ENCODE peak calls at places on chromosomes 16 and 17, in seven cellular contexts. L, I, Z, U, E, J and N are unnamed samples. For H3K27me3, the result is how much of the 10 kb centered on the place peaks cover.

GRCh38 chr17:39939031-39939430 is 11.5 kb downstream of the LRRC3C start:
- DNase-seq in U (no peak), I (no peak), Z (no peak), E (no peak), J (no peak), L (no peak), N (no peak)

GRCh38 chr16:81932668-81933067 is 78.6 kb downstream of the SDR42E1 start:
- DNase-seq in E (no peak), U (no peak), Z (no peak), L (no peak), I (no peak), J (no peak), N (no peak)

GRCh38 chr17:76585649-76586593 is at the start of gene ST6GALNAC2:
- DNase-seq in J (peak), L (peak), E (no peak), I (peak), Z (peak), U (no peak), N (peak)

GRCh38 chr17:29179232-29180036 is 764 bp downstream of the MYO18A start:
- DNase-seq in E (no peak), I (peak), U (no peak), L (no peak), J (peak), Z (peak), N (peak)

GRCh38 chr16:54875443-54875842 is 55.2 kb upstream of the IRX5 start:
- DNase-seq in L (no peak), U (no peak), E (peak), J (no peak), Z (no peak), I (no peak), N (no peak)

GRCh38 chr16:30187556-30187865 is 4.1 kb downstream of the CORO1A start:
- DNase-seq in E (no peak), U (no peak), L (no peak), I (no peak), J (no peak), Z (no peak), N (no peak)

GRCh38 chr17:15261063-15261817 is 3.9 kb downstream of the PMP22 start:
- DNase-seq in I (no peak), L (peak), U (peak), J (peak), Z (peak), E (peak), N (peak)

GRCh38 chr16:50497592-50497991 is 50.6 kb upstream of the NKD1 start:
- DNase-seq in U (peak), E (no peak), Z (no peak), L (peak), J (no peak), I (no peak), N (no peak)

GRCh38 chr17:6420173-6420641 is 14.7 kb downstream of the AIPL1 start:
- DNase-seq in E (peak), I (no peak), L (peak), U (peak), J (no peak), Z (peak), N (peak)

GRCh38 chr17:794876-795275 is 12.7 kb downstream of the MRM3 start:
- DNase-seq in L (peak), I (peak), Z (peak), J (peak), E (peak), U (peak), N (peak)

GRCh38 chr17:59848778-59849177 is 44.0 kb downstream of the TUBD1 start:
- DNase-seq in Z (peak), J (peak), U (peak), I (no peak), E (no peak), L (peak), N (peak)

GRCh38 chr16:79270011-79270410 is 330.5 kb downstream of the MAF start:
- DNase-seq in I (no peak), L (no peak), Z (no peak), E (no peak), J (no peak), U (no peak), N (no peak)

DNA sequence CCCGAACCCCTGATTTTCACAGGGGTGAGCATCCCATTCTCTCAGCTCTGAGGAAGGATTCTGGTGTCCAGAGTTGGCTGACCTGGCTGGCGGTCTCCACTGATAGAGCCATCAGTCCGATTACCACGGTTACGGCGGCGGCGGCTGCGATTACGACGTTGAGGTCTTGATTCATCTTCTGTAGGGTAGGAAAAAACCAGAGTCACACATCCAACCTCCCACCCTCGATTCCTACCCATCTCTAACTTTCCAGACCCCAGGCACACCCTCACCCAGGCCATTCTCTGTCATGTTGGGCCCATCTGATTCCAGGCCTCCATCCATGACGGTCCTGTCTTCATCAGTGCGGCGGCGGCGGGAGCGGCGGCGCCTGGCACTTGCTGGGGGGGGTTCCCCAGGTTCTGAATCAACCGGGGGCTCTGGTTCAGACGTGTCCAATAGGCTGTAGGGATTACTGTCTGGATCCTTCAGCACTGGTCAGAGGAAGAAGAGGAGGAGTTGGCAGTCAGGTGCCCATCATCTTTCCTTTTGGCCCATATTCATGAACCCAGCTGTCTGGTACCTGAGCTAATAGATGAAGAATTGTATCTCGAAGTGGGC is 2.6 kb upstream of the SOX15 start:
- DNase-seq in L (no peak), J (no peak), Z (no peak), I (no peak), E (no peak), U (no peak), N (no peak)
- H3K27me3 ChIP-seq in L (under half), J (under half), Z (under half), I (under half), E (under half), U (under half), N (under half)

DNA sequence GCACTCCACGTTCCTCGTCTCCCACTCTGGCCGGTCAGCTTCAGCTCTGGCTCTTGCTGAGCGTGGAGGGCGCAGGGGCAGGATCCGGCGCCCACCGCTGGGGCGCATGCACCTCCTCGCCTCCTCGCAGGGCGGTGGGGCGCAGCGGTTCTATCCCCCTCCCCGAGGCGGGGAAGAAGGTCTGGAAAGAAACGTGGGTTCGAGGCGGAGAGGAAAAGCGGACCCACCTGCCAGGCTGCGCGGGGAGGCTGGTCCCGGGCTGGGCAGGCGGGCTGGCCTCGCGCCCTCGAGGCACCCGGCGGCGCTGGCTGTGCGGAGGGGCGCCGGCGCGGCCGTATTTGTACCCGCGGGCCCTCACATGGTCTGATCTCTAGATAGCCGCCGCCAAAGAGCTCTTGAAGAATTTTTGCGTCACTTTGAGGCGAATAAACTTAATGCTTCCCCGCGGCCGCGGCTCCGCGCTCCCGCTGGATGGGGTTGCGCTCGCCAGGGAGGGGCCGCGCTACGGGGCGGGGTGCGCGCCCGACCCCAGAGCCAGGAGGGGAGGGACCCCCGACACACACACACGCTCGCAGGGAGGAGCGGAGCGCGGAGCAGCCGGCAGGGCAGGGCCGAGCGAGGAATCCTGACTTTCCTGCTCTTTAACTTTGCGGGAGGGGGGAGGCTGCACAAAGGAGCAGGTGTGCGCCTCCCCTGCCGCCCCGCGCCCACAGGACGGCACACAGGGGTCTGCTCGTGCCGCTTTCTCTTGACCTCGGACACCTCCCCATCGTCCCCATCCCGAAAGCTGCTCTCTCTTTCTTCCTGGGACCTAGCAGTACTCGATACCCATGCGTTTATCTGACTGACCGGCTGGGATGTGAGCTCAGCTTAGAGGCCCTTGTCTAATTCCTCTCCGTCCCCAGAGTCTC is at the start of gene SLC6A4:
- DNase-seq in E (peak), I (no peak), L (no peak), Z (no peak), U (no peak), J (no peak), N (peak)
- H3K27me3 ChIP-seq in E (under half), I (under half), L (half or more), Z (under half), U (half or more), J (half or more), N (under half)

DNA sequence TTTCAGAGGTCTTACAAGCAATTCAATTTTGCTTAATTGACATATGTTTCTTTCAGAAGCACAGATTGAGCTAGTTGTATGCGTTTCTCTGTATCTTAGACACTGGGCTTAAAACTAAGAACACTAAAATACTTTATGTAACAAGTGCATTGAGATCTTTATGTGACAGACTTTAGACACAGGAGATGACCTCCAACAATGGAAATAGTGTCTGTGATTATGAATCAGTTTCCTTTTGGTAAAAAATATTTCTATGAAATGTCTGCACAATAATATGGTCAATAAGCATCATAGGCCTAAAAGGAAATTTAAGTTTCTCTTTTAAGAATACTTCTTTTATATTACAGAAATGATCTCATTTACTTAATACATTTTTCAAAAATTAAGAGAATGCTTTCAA is 153.2 kb downstream of the SKAP1 start:
- DNase-seq in E (no peak), Z (no peak), L (no peak), I (no peak), J (no peak), U (no peak), N (no peak)
- H3K27me3 ChIP-seq in E (under half), Z (under half), L (under half), I (under half), J (under half), U (under half), N (under half)

DNA sequence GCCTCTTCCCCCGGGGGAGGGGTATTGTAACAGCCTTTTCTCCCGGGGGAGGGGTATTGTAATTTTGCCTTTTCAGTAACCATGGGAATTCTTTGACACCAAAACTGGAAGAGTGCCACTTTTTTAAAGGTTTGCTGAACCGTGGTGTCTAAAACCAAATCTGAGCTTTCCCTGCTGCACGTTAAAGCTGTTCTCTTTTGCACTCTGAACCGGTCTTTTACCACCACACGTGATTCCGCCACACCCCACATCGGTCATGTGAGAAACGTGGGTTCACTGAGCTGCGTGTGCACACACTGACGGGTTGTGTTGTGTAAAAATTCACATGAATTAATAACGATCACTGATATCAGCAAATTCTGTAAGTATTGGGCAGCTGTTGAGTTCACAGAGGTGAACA is 9.2 kb upstream of the ACSF3 start:
- DNase-seq in L (no peak), Z (no peak), U (no peak), I (no peak), E (peak), J (no peak), N (no peak)
- H3K27me3 ChIP-seq in L (under half), Z (under half), U (under half), I (under half), E (under half), J (under half), N (half or more)

GRCh38 chr16:5216681-5217080 is 119.1 kb upstream of the EEF2KMT start:
- DNase-seq in E (no peak), L (no peak), J (no peak), I (no peak), U (no peak), Z (no peak), N (no peak)

GRCh38 chr16:5215911-5216310 is 118.3 kb upstream of the EEF2KMT start:
- DNase-seq in Z (peak), U (no peak), E (peak), L (no peak), J (no peak), I (no peak), N (no peak)

GRCh38 chr16:5214466-5214865 is 116.9 kb upstream of the EEF2KMT start:
- DNase-seq in Z (no peak), I (no peak), U (no peak), E (no peak), J (no peak), L (no peak), N (no peak)
- H3K27me3 ChIP-seq in Z (under half), I (under half), U (under half), E (under half), J (half or more), L (under half), N (under half)

GRCh38 chr17:7777017-7777416 is 57.0 kb upstream of the KDM6B start:
- DNase-seq in E (no peak), L (no peak), U (no peak), Z (no peak), J (no peak), I (no peak), N (no peak)
- H3K27me3 ChIP-seq in E (under half), L (under half), U (under half), Z (under half), J (under half), I (under half), N (under half)

GRCh38 chr16:84849751-84850150 is 30.0 kb downstream of the CRISPLD2 start:
- DNase-seq in L (no peak), J (no peak), E (no peak), Z (no peak), I (no peak), U (no peak), N (no peak)
- H3K27me3 ChIP-seq in L (under half), J (under half), E (under half), Z (under half), I (under half), U (under half), N (under half)

DNA sequence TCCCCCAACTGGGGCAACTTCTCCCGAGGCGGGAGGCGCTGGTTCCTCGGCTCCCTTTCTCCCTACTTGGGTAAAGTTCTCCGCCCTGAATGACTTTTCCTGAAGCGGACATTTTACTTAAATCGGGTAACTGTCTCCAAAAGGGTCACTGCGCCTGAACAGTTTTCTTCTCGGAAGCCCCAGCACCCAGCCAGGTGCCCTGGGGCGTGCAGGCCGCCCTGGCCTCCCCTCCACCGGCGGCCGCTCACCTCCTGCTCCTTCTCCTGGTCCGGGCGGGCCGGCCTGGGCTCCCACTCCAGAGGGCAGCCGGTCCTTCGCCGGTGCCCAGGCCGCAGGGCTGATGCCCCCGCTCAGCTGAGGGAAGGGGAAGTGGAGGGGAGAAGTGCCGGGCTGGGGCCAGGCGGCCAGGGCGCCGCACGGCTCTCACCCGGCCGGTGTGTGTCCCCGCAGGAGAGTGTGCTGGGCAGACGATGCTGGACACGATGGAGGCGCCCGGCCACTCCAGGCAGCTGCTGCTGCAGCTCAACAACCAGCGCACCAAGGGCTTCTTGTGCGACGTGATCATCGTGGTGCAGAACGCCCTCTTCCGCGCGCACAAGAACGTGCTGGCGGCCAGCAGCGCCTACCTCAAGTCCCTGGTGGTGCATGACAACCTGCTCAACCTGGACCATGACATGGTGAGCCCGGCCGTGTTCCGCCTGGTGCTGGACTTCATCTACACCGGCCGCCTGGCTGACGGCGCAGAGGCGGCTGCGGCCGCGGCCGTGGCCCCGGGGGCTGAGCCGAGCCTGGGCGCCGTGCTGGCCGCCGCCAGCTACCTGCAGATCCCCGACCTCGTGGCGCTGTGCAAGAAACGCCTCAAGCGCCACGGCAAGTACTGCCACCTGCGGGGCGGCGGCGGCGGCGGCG is 1.6 kb downstream of the HIC1 start:
- DNase-seq in E (no peak), L (peak), I (no peak), Z (no peak), U (peak), J (no peak), N (peak)
- H3K27me3 ChIP-seq in E (under half), L (under half), I (under half), Z (under half), U (under half), J (under half), N (under half)

GRCh38 chr16:77916111-77916510 is 106.2 kb upstream of the CLEC3A start:
- DNase-seq in U (no peak), Z (no peak), L (no peak), I (no peak), E (no peak), J (no peak), N (no peak)
- H3K27me3 ChIP-seq in U (under half), Z (under half), L (under half), I (under half), E (under half), J (under half), N (under half)